ENCODE peak calls at places on chromosomes 6 and 20, in ten cellular contexts. W, I, A, D, J, K, Q, N, Y and Z are unnamed samples.

GRCh38 chr6:53188840-53189232 is 40.2 kb upstream of the GCM1 start:
- DNase-seq in W (no peak), I (no peak), A (no peak), D (no peak), J (no peak), K (no peak), Q (no peak), N (no peak), Y (no peak), Z (no peak)

GRCh38 chr20:10763117-10763516 is 89.3 kb upstream of the JAG1 start:
- DNase-seq in W (peak; percentile 16), I (no peak), A (no peak), D (no peak), J (no peak), K (no peak), Q (no peak), N (no peak), Y (no peak), Z (no peak)

GRCh38 chr6:134060491-134061106 is 8.2 kb upstream of the SLC2A12 start:
- DNase-seq in W (peak; percentile 86), I (no peak), A (no peak), D (no peak), J (peak; percentile 82), K (peak; percentile 48), Q (no peak), N (no peak), Y (no peak), Z (peak; percentile 51)

GRCh38 chr6:50602191-50602810 is 111.0 kb upstream of the TFAP2D start:
- DNase-seq in W (peak; percentile 1), I (no peak), A (no peak), D (no peak), J (peak; percentile 8), K (no peak), Q (peak; percentile 63), N (peak; percentile 3), Y (no peak), Z (peak; percentile 5)

GRCh38 chr6:106250997-106251396 is 74.6 kb downstream of the ATG5 start:
- DNase-seq in W (no peak), I (no peak), A (peak; percentile 17), D (no peak), J (no peak), K (no peak), Q (no peak), N (no peak), Y (no peak), Z (no peak)

GRCh38 chr6:7991992-7992815 is 72.0 kb downstream of the BLOC1S5 start:
- DNase-seq in W (peak; percentile 84), I (no peak), A (no peak), D (no peak), J (peak; percentile 53), K (peak; percentile 83), Q (peak; percentile 44), N (peak; percentile 34), Y (no peak), Z (peak; percentile 75)

GRCh38 chr6:14518515-14519217 is 401.1 kb downstream of the CD83 start:
- DNase-seq in W (no peak), I (no peak), A (no peak), D (no peak), J (no peak), K (no peak), Q (no peak), N (no peak), Y (no peak), Z (no peak)

GRCh38 chr20:12570371-12570770 is 438.4 kb upstream of the SPTLC3 start:
- DNase-seq in W (no peak), I (no peak), A (peak; percentile 38), D (no peak), J (no peak), K (peak; percentile 59), Q (peak; percentile 46), N (no peak), Y (no peak), Z (no peak)

GRCh38 chr20:47126709-47127108 is 229.8 kb downstream of the ZMYND8 start:
- DNase-seq in W (no peak), I (no peak), A (no peak), D (no peak), J (no peak), K (no peak), Q (no peak), N (no peak), Y (no peak), Z (no peak)

GRCh38 chr20:49479785-49480184 is 2.7 kb downstream of the KCNB1 start:
- DNase-seq in W (no peak), I (no peak), A (no peak), D (no peak), J (no peak), K (no peak), Q (no peak), N (no peak), Y (no peak), Z (no peak)